ENCODE peak calls at places on chromosomes 13 and 19, in five cellular contexts. One of them, this sample, is unnamed.

GRCh38 chr13:91346848-91347211 is 657 bp upstream of the MIR17HG start:
- DNase-seq in fibroblast of gingiva: no peak
- DNase-seq in effector CD4-positive, alpha-beta T cell: peak; percentile 12
- DNase-seq in WTC11: peak; percentile 17
- DNase-seq in IMR-90: no peak
- DNase-seq in this sample: no peak

GRCh38 chr13:46516624-46517318 is 36.2 kb upstream of the LRCH1 start:
- DNase-seq in fibroblast of gingiva: peak; percentile 88
- DNase-seq in effector CD4-positive, alpha-beta T cell: no peak
- DNase-seq in WTC11: no peak
- DNase-seq in IMR-90: no peak
- DNase-seq in this sample: no peak

GRCh38 chr13:60852886-60853285 is 455.9 kb downstream of the TDRD3 start:
- DNase-seq in fibroblast of gingiva: no peak
- DNase-seq in effector CD4-positive, alpha-beta T cell: no peak
- DNase-seq in WTC11: no peak
- DNase-seq in IMR-90: no peak
- DNase-seq in this sample: no peak

GRCh38 chr19:7497292-7497691 is 8.5 kb upstream of the PEX11G start:
- DNase-seq in fibroblast of gingiva: no peak
- DNase-seq in effector CD4-positive, alpha-beta T cell: no peak
- DNase-seq in WTC11: peak; percentile 53
- DNase-seq in IMR-90: no peak
- DNase-seq in this sample: peak; percentile 35

GRCh38 chr19:48117515-48118330 is 7.1 kb upstream of the PLA2G4C start:
- DNase-seq in fibroblast of gingiva: no peak
- DNase-seq in effector CD4-positive, alpha-beta T cell: no peak
- DNase-seq in WTC11: peak; percentile 52
- DNase-seq in IMR-90: no peak
- DNase-seq in this sample: peak; percentile 62

GRCh38 chr13:37539176-37539575 is 59.4 kb downstream of the POSTN start:
- DNase-seq in fibroblast of gingiva: no peak
- DNase-seq in effector CD4-positive, alpha-beta T cell: no peak
- DNase-seq in WTC11: no peak
- DNase-seq in IMR-90: no peak
- DNase-seq in this sample: no peak

GRCh38 chr19:38538793-38539528 is 78.8 kb downstream of the MAP4K1 start:
- DNase-seq in fibroblast of gingiva: no peak
- DNase-seq in effector CD4-positive, alpha-beta T cell: peak; percentile 12
- DNase-seq in WTC11: no peak
- DNase-seq in IMR-90: no peak
- DNase-seq in this sample: no peak

GRCh38 chr13:42990991-42991891 is 800 bp downstream of the EPSTI1 start:
- DNase-seq in fibroblast of gingiva: no peak
- DNase-seq in effector CD4-positive, alpha-beta T cell: no peak
- DNase-seq in WTC11: no peak
- DNase-seq in IMR-90: no peak
- DNase-seq in this sample: no peak

GRCh38 chr19:47253467-47253881 is 2.9 kb upstream of the CCDC9 start:
- DNase-seq in fibroblast of gingiva: peak; percentile 75
- DNase-seq in effector CD4-positive, alpha-beta T cell: no peak
- DNase-seq in WTC11: no peak
- DNase-seq in IMR-90: peak; percentile 91
- DNase-seq in this sample: no peak

GRCh38 chr19:50702870-50703829 is 16.5 kb downstream of the SHANK1 start:
- DNase-seq in fibroblast of gingiva: no peak
- DNase-seq in effector CD4-positive, alpha-beta T cell: no peak
- DNase-seq in WTC11: no peak
- DNase-seq in IMR-90: peak; percentile 50
- DNase-seq in this sample: no peak

GRCh38 chr19:51664131-51664530 is 17.5 kb upstream of the SIGLEC14 start:
- DNase-seq in fibroblast of gingiva: no peak
- DNase-seq in effector CD4-positive, alpha-beta T cell: no peak
- DNase-seq in WTC11: no peak
- DNase-seq in IMR-90: no peak
- DNase-seq in this sample: no peak

GRCh38 chr13:75901509-75901908 is 265.4 kb downstream of the LMO7 start:
- DNase-seq in fibroblast of gingiva: no peak
- DNase-seq in effector CD4-positive, alpha-beta T cell: no peak
- DNase-seq in WTC11: no peak
- DNase-seq in IMR-90: no peak
- DNase-seq in this sample: no peak

GRCh38 chr13:113364371-113364932 is 522 bp upstream of the GRTP1 start:
- DNase-seq in fibroblast of gingiva: no peak
- DNase-seq in effector CD4-positive, alpha-beta T cell: no peak
- DNase-seq in WTC11: peak; percentile 39
- DNase-seq in IMR-90: no peak
- DNase-seq in this sample: no peak

GRCh38 chr19:7533281-7533819 is 2.2 kb upstream of the PNPLA6 start:
- DNase-seq in fibroblast of gingiva: peak; percentile 60
- DNase-seq in effector CD4-positive, alpha-beta T cell: no peak
- DNase-seq in WTC11: peak; percentile 66
- DNase-seq in IMR-90: peak; percentile 28
- DNase-seq in this sample: no peak

GRCh38 chr19:14406645-14407331 is 12.4 kb downstream of the DDX39A start:
- DNase-seq in fibroblast of gingiva: no peak
- DNase-seq in effector CD4-positive, alpha-beta T cell: no peak
- DNase-seq in WTC11: no peak
- DNase-seq in IMR-90: no peak
- DNase-seq in this sample: no peak

GRCh38 chr19:15257782-15258181 is 25.5 kb upstream of the EPHX3 start:
- DNase-seq in fibroblast of gingiva: no peak
- DNase-seq in effector CD4-positive, alpha-beta T cell: no peak
- DNase-seq in WTC11: no peak
- DNase-seq in IMR-90: no peak
- DNase-seq in this sample: no peak

GRCh38 chr19:32256341-32256975 is 89.0 kb upstream of the ZNF507 start:
- DNase-seq in fibroblast of gingiva: no peak
- DNase-seq in effector CD4-positive, alpha-beta T cell: no peak
- DNase-seq in WTC11: no peak
- DNase-seq in IMR-90: no peak
- DNase-seq in this sample: no peak

GRCh38 chr19:37655689-37656491 is 625 bp upstream of the ZFP30 start:
- DNase-seq in fibroblast of gingiva: peak; percentile 70
- DNase-seq in effector CD4-positive, alpha-beta T cell: peak; percentile 74
- DNase-seq in WTC11: peak; percentile 82
- DNase-seq in IMR-90: peak; percentile 68
- DNase-seq in this sample: peak; percentile 73

GRCh38 chr19:55484571-55485438 is at the start of gene NAT14:
- DNase-seq in fibroblast of gingiva: peak; percentile 50
- DNase-seq in effector CD4-positive, alpha-beta T cell: peak; percentile 56
- DNase-seq in WTC11: peak; percentile 89
- DNase-seq in IMR-90: peak; percentile 48
- DNase-seq in this sample: peak; percentile 51

GRCh38 chr19:52307275-52307674 is 10.3 kb downstream of the ZNF480 start:
- DNase-seq in fibroblast of gingiva: peak; percentile 17
- DNase-seq in effector CD4-positive, alpha-beta T cell: no peak
- DNase-seq in WTC11: peak; percentile 35
- DNase-seq in IMR-90: peak; percentile 19
- DNase-seq in this sample: no peak

GRCh38 chr13:51269039-51269438 is 46.8 kb downstream of the FAM124A start:
- DNase-seq in fibroblast of gingiva: peak; percentile 40
- DNase-seq in effector CD4-positive, alpha-beta T cell: no peak
- DNase-seq in WTC11: no peak
- DNase-seq in IMR-90: peak; percentile 26
- DNase-seq in this sample: no peak

GRCh38 chr13:96621634-96622033 is 372.6 kb downstream of the OXGR1 start:
- DNase-seq in fibroblast of gingiva: no peak
- DNase-seq in effector CD4-positive, alpha-beta T cell: no peak
- DNase-seq in WTC11: no peak
- DNase-seq in IMR-90: no peak
- DNase-seq in this sample: no peak

GRCh38 chr19:29878973-29879654 is 62.9 kb upstream of the URI1 start:
- DNase-seq in fibroblast of gingiva: no peak
- DNase-seq in effector CD4-positive, alpha-beta T cell: no peak
- DNase-seq in WTC11: peak; percentile 36
- DNase-seq in IMR-90: peak; percentile 10
- DNase-seq in this sample: peak; percentile 17

GRCh38 chr13:23681253-23681652 is 111.0 kb downstream of the TNFRSF19 start:
- DNase-seq in fibroblast of gingiva: no peak
- DNase-seq in effector CD4-positive, alpha-beta T cell: no peak
- DNase-seq in WTC11: no peak
- DNase-seq in IMR-90: peak; percentile 91
- DNase-seq in this sample: no peak

GRCh38 chr19:5624741-5625140 is 1.9 kb downstream of the SAFB start:
- DNase-seq in fibroblast of gingiva: no peak
- DNase-seq in effector CD4-positive, alpha-beta T cell: no peak
- DNase-seq in WTC11: no peak
- DNase-seq in IMR-90: no peak
- DNase-seq in this sample: no peak

GRCh38 chr19:30437869-30438268 is 65.7 kb downstream of the ZNF536 start:
- DNase-seq in fibroblast of gingiva: no peak
- DNase-seq in effector CD4-positive, alpha-beta T cell: no peak
- DNase-seq in WTC11: no peak
- DNase-seq in IMR-90: no peak
- DNase-seq in this sample: peak; percentile 22

GRCh38 chr13:76764916-76765315 is 121.3 kb downstream of the KCTD12 start:
- DNase-seq in fibroblast of gingiva: no peak
- DNase-seq in effector CD4-positive, alpha-beta T cell: no peak
- DNase-seq in WTC11: no peak
- DNase-seq in IMR-90: no peak
- DNase-seq in this sample: no peak

GRCh38 chr19:41706741-41707501 is 1.5 kb upstream of the CEACAM5 start:
- DNase-seq in fibroblast of gingiva: no peak
- DNase-seq in effector CD4-positive, alpha-beta T cell: peak; percentile 59
- DNase-seq in WTC11: peak; percentile 88
- DNase-seq in IMR-90: no peak
- DNase-seq in this sample: peak; percentile 73

GRCh38 chr19:40312533-40312932 is 27.4 kb upstream of the AKT2 start:
- DNase-seq in fibroblast of gingiva: no peak
- DNase-seq in effector CD4-positive, alpha-beta T cell: no peak
- DNase-seq in WTC11: no peak
- DNase-seq in IMR-90: no peak
- DNase-seq in this sample: no peak

GRCh38 chr13:91058066-91058465 is 289.4 kb upstream of the MIR17HG start:
- DNase-seq in fibroblast of gingiva: no peak
- DNase-seq in effector CD4-positive, alpha-beta T cell: no peak
- DNase-seq in WTC11: peak; percentile 15
- DNase-seq in IMR-90: no peak
- DNase-seq in this sample: no peak